ENCODE peak calls at places on chromosomes 16 and 17, in four cellular contexts. One of them, this sample, is unnamed.

GRCh38 chr17:72782985-72783701 is 309.3 kb downstream of the SLC39A11 start:
- DNase-seq in lung: no peak
- DNase-seq in hepatocyte: peak; percentile 52
- DNase-seq in AG09309: no peak
- DNase-seq in this sample: no peak

GRCh38 chr17:17196776-17197175 is 9.4 kb downstream of the PLD6 start:
- DNase-seq in AG09309: no peak
- DNase-seq in lung: no peak
- DNase-seq in hepatocyte: no peak
- DNase-seq in this sample: no peak

GRCh38 chr17:60390881-60391418 is 983 bp downstream of the USP32 start:
- DNase-seq in hepatocyte: peak; percentile 49
- DNase-seq in lung: no peak
- DNase-seq in AG09309: no peak
- DNase-seq in this sample: no peak

GRCh38 chr17:50161023-50161910 is 4.5 kb upstream of the SGCA start:
- DNase-seq in hepatocyte: peak; percentile 97
- DNase-seq in lung: peak; percentile 92
- DNase-seq in AG09309: no peak
- DNase-seq in this sample: peak; percentile 80

GRCh38 chr16:22903716-22904115 is 89.8 kb downstream of the HS3ST2 start:
- DNase-seq in hepatocyte: no peak
- DNase-seq in AG09309: no peak
- DNase-seq in lung: no peak
- DNase-seq in this sample: no peak

GRCh38 chr16:54462151-54462651 is 175.6 kb upstream of the IRX3 start:
- DNase-seq in AG09309: peak; percentile 90
- DNase-seq in hepatocyte: no peak
- DNase-seq in lung: no peak
- DNase-seq in this sample: no peak

GRCh38 chr16:85234310-85235235 is 122.3 kb upstream of the CIBAR2 start:
- DNase-seq in AG09309: no peak
- DNase-seq in lung: peak; percentile 40
- DNase-seq in hepatocyte: peak; percentile 92
- DNase-seq in this sample: peak; percentile 46

GRCh38 chr16:52229471-52229870 is 317.5 kb downstream of the TOX3 start:
- DNase-seq in AG09309: no peak
- DNase-seq in hepatocyte: no peak
- DNase-seq in lung: no peak
- DNase-seq in this sample: no peak

GRCh38 chr17:60817187-60817586 is 139.5 kb downstream of the BCAS3 start:
- DNase-seq in hepatocyte: no peak
- DNase-seq in lung: no peak
- DNase-seq in AG09309: peak; percentile 91
- DNase-seq in this sample: peak; percentile 35

GRCh38 chr17:60641810-60642220 is 35.8 kb upstream of the BCAS3 start:
- DNase-seq in hepatocyte: peak; percentile 91
- DNase-seq in AG09309: peak; percentile 27
- DNase-seq in lung: peak; percentile 68
- DNase-seq in this sample: peak; percentile 51

GRCh38 chr16:56344518-56345405 is 80.6 kb downstream of the AMFR start:
- DNase-seq in lung: no peak
- DNase-seq in AG09309: no peak
- DNase-seq in hepatocyte: no peak
- DNase-seq in this sample: no peak

GRCh38 chr16:31354394-31355291 is at the start of gene ITGAX:
- DNase-seq in lung: peak; percentile 74
- DNase-seq in AG09309: no peak
- DNase-seq in hepatocyte: peak; percentile 62
- DNase-seq in this sample: peak; percentile 11

GRCh38 chr16:23595246-23595950 is 718 bp downstream of the NDUFAB1 start:
- DNase-seq in hepatocyte: peak; percentile 34
- DNase-seq in lung: no peak
- DNase-seq in AG09309: no peak
- DNase-seq in this sample: no peak

GRCh38 chr17:74515941-74516340 is 15.3 kb downstream of the CD300LB start:
- DNase-seq in AG09309: no peak
- DNase-seq in hepatocyte: no peak
- DNase-seq in lung: no peak
- DNase-seq in this sample: no peak

GRCh38 chr17:9258115-9259020 is 237.1 kb downstream of the NTN1 start:
- DNase-seq in AG09309: no peak
- DNase-seq in lung: no peak
- DNase-seq in hepatocyte: no peak
- DNase-seq in this sample: no peak

GRCh38 chr16:25690563-25691143 is 1.1 kb upstream of the HS3ST4 start:
- DNase-seq in hepatocyte: no peak
- DNase-seq in lung: no peak
- DNase-seq in AG09309: no peak
- DNase-seq in this sample: no peak

GRCh38 chr17:51745993-51746392 is 412.5 kb downstream of the CA10 start:
- DNase-seq in lung: no peak
- DNase-seq in AG09309: no peak
- DNase-seq in hepatocyte: no peak
- DNase-seq in this sample: no peak

GRCh38 chr16:85384831-85385462 is 228.2 kb upstream of the GSE1 start:
- DNase-seq in hepatocyte: peak; percentile 74
- DNase-seq in lung: no peak
- DNase-seq in AG09309: no peak
- DNase-seq in this sample: no peak

GRCh38 chr16:87016056-87016455 is 301.1 kb downstream of the C16orf95 start:
- DNase-seq in hepatocyte: no peak
- DNase-seq in AG09309: no peak
- DNase-seq in lung: no peak
- DNase-seq in this sample: no peak

GRCh38 chr16:87016636-87017035 is 300.6 kb downstream of the C16orf95 start:
- DNase-seq in AG09309: no peak
- DNase-seq in lung: no peak
- DNase-seq in hepatocyte: no peak
- DNase-seq in this sample: no peak

GRCh38 chr16:87014112-87014511 is 303.1 kb downstream of the C16orf95 start:
- DNase-seq in hepatocyte: no peak
- DNase-seq in lung: no peak
- DNase-seq in AG09309: no peak
- DNase-seq in this sample: no peak

GRCh38 chr16:87012954-87013938 is 303.9 kb downstream of the C16orf95 start:
- DNase-seq in lung: no peak
- DNase-seq in AG09309: no peak
- DNase-seq in hepatocyte: no peak
- DNase-seq in this sample: no peak

GRCh38 chr16:87017388-87018012 is 299.7 kb downstream of the C16orf95 start:
- DNase-seq in AG09309: peak; percentile 88
- DNase-seq in lung: no peak
- DNase-seq in hepatocyte: peak; percentile 32
- DNase-seq in this sample: peak; percentile 67
- TF ChIP-seq CTCF in AG09309: peak; percentile 54
- TF ChIP-seq CTCF in lung: no peak
- TF ChIP-seq CTCF in hepatocyte: peak; percentile 24
- TF ChIP-seq CTCF in this sample: peak; percentile 16

GRCh38 chr16:49492090-49492801 is 118.6 kb downstream of the C16orf78 start:
- DNase-seq in lung: no peak
- DNase-seq in AG09309: no peak
- DNase-seq in hepatocyte: peak; percentile 63
- DNase-seq in this sample: no peak
- H3K4me3 ChIP-seq in lung: no peak overlapping the region
- H3K4me3 ChIP-seq in AG09309: no peak overlapping the region
- H3K4me3 ChIP-seq in hepatocyte: no peak overlapping the region
- H3K4me3 ChIP-seq in this sample: no peak overlapping the region

GRCh38 chr16:27892879-27893278 is 170.6 kb downstream of the GSG1L start:
- DNase-seq in lung: no peak
- DNase-seq in AG09309: no peak
- DNase-seq in hepatocyte: no peak
- DNase-seq in this sample: no peak
- TF ChIP-seq CTCF in lung: no peak
- TF ChIP-seq CTCF in AG09309: no peak
- TF ChIP-seq CTCF in hepatocyte: no peak
- TF ChIP-seq CTCF in this sample: no peak

DNA sequence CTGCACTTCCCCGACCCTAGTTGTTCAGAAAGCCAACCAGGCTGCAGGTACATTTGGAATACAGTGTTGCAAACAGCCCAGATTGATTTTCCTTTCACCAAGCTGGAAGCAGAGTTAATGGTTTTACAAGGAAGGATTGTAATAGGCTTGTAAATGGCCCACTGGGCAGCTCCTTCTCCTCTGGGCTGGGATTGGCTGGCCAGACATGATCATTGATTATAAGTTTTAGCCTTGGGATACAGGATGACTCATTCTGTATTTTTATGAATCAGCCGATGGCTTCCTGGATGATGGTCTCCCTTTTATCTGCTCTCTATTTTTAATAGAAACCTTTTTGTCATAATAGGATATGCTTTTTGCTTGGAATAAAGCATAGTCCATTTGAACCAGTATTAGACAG is 2.6 kb downstream of the VAT1L start:
- DNase-seq in hepatocyte: no peak
- DNase-seq in AG09309: no peak
- DNase-seq in lung: no peak
- DNase-seq in this sample: no peak
- H3K4me3 ChIP-seq in hepatocyte: no peak overlapping the region
- H3K4me3 ChIP-seq in AG09309: no peak overlapping the region
- H3K4me3 ChIP-seq in lung: no peak overlapping the region
- H3K4me3 ChIP-seq in this sample: no peak overlapping the region